ENCODE peak calls at places on chromosomes 7 and 10, in seven cellular contexts. F is tibial nerve, Q is SK-N-SH, E is right lobe of liver, C is OCI-LY7, K is left lung, G is body of pancreas. H is an unnamed sample.

GRCh38 chr7:66629659-66630058 is 978 bp downstream of the KCTD7 start:
- DNase-seq in F (no peak), Q (no peak), E (no peak), C (peak; percentile 37), K (no peak), G (no peak), H (no peak)

GRCh38 chr10:97726636-97727178 is 10.2 kb upstream of the ZFYVE27 start:
- DNase-seq in F (no peak), Q (no peak), E (no peak), C (no peak), K (no peak), G (peak; percentile 19), H (peak; percentile 66)

GRCh38 chr10:86556933-86557649 is 35.5 kb upstream of the WAPL start:
- DNase-seq in F (no peak), Q (no peak), E (no peak), C (no peak), K (no peak), G (no peak), H (no peak)

GRCh38 chr7:143408686-143409551 is at the start of gene EPHA1:
- DNase-seq in F (no peak), Q (no peak), E (peak; percentile 60), C (no peak), K (no peak), G (peak; percentile 86), H (peak; percentile 82)

GRCh38 chr7:83732305-83732704 is 83.4 kb upstream of the SEMA3E start:
- DNase-seq in F (no peak), Q (no peak), E (no peak), C (no peak), K (no peak), G (no peak), H (no peak)

GRCh38 chr7:148944935-148945934 is 61.1 kb upstream of the EZH2 start:
- DNase-seq in F (no peak), Q (no peak), E (no peak), C (no peak), K (no peak), G (no peak), H (no peak)

GRCh38 chr7:50509459-50509858 is 55.7 kb downstream of the DDC start:
- DNase-seq in F (no peak), Q (no peak), E (no peak), C (no peak), K (no peak), G (no peak), H (no peak)

GRCh38 chr7:74587435-74588126 is 69.9 kb upstream of the GTF2I start:
- DNase-seq in F (peak; percentile 90), Q (peak; percentile 87), E (peak; percentile 69), C (peak; percentile 54), K (peak; percentile 90), G (peak; percentile 69), H (peak; percentile 79)

GRCh38 chr10:125845617-125846016 is 22.3 kb downstream of the BCCIP start:
- DNase-seq in F (no peak), Q (no peak), E (no peak), C (no peak), K (peak; percentile 71), G (no peak), H (no peak)

GRCh38 chr10:89431977-89432376 is 17.6 kb downstream of the IFIT5 start:
- DNase-seq in F (no peak), Q (no peak), E (no peak), C (no peak), K (no peak), G (peak; percentile 31), H (no peak)

GRCh38 chr10:66671562-66671961 is 254.3 kb upstream of the LRRTM3 start:
- DNase-seq in F (no peak), Q (no peak), E (no peak), C (no peak), K (no peak), G (no peak), H (no peak)

GRCh38 chr10:43962346-43963191 is 313.9 kb upstream of the ZNF32 start:
- DNase-seq in F (no peak), Q (no peak), E (no peak), C (no peak), K (no peak), G (no peak), H (peak; percentile 16)

DNA sequence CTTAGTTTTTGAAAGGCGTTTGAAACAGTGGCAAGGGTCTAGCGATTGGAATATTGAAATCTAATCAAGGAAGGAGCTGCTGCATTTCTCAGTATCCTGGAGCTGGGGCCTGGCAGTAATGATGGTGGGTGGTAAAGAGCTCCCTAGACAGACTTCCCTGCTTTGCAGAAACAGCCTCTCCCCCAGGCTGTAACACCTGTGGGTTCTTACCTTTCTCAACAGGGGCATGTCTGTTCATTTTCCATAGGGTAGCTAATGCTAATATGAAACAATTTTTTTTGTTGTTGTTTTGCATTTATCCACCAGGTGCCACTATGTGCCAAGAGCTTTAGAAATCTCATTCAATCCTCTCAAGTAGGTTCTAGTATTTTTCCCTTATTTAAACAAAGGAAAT is 345.5 kb downstream of the REEP3 start:
- DNase-seq in F (no peak), Q (peak; percentile 37), E (no peak), C (peak; percentile 10), K (no peak), G (no peak), H (no peak)
- TF ChIP-seq CTCF in F (peak; percentile 11), Q (peak; percentile 49), E (no peak), C (peak; percentile 70), K (peak; percentile 16), G (peak; percentile 29), H (no peak)

GRCh38 chr7:26686448-26686981 is 177.9 kb downstream of the SKAP2 start:
- DNase-seq in F (no peak), Q (peak; percentile 17), E (peak; percentile 25), C (peak; percentile 45), K (no peak), G (peak; percentile 21), H (no peak)
- H3K4me1 ChIP-seq in F (peaks cover 44% of the 10 kb centered on the region), Q (peaks cover 5% of the 10 kb centered on the region), E (peaks cover 8% of the 10 kb centered on the region), C (peaks cover 12% of the 10 kb centered on the region), K (peaks cover 49% of the 10 kb centered on the region), G (no peaks in the 10 kb centered on the region), H (peaks cover 7% of the 10 kb centered on the region)

GRCh38 chr7:141976524-141977245 is 3.1 kb upstream of the TAS2R38 start:
- DNase-seq in F (no peak), Q (no peak), E (no peak), C (no peak), K (no peak), G (no peak), H (no peak)

GRCh38 chr7:141978351-141978750 is 4.8 kb upstream of the TAS2R38 start:
- DNase-seq in F (no peak), Q (no peak), E (no peak), C (no peak), K (no peak), G (no peak), H (no peak)

GRCh38 chr7:141974831-141975230 is 1.3 kb upstream of the TAS2R38 start:
- DNase-seq in F (no peak), Q (no peak), E (no peak), C (peak; percentile 59), K (no peak), G (peak; percentile 22), H (no peak)

GRCh38 chr7:141973673-141974072 is at the start of gene TAS2R38:
- DNase-seq in F (no peak), Q (no peak), E (no peak), C (no peak), K (no peak), G (no peak), H (no peak)

GRCh38 chr7:141975806-141976523 is 2.4 kb upstream of the TAS2R38 start:
- DNase-seq in F (peak; percentile 40), Q (peak; percentile 81), E (peak; percentile 83), C (peak; percentile 71), K (peak; percentile 93), G (peak; percentile 83), H (peak; percentile 89)
- TF ChIP-seq CTCF in F (peak; percentile 62), Q (peak; percentile 100), E (peak; percentile 90), C (peak; percentile 99), K (peak; percentile 83), G (peak; percentile 90), H (peak; percentile 77)

GRCh38 chr10:104300736-104301292 is 31.8 kb downstream of the GSTO2 start:
- DNase-seq in F (no peak), Q (peak; percentile 83), E (peak; percentile 44), C (peak; percentile 58), K (no peak), G (peak; percentile 81), H (no peak)

GRCh38 chr10:104304927-104305326 is 33.3 kb downstream of the ITPRIP start:
- DNase-seq in F (no peak), Q (no peak), E (no peak), C (no peak), K (no peak), G (no peak), H (no peak)

GRCh38 chr10:104304346-104304745 is 33.9 kb downstream of the ITPRIP start:
- DNase-seq in F (no peak), Q (no peak), E (no peak), C (no peak), K (no peak), G (no peak), H (no peak)

GRCh38 chr10:104301907-104302690 is 33.1 kb downstream of the GSTO2 start:
- DNase-seq in F (no peak), Q (no peak), E (no peak), C (no peak), K (no peak), G (no peak), H (no peak)

DNA sequence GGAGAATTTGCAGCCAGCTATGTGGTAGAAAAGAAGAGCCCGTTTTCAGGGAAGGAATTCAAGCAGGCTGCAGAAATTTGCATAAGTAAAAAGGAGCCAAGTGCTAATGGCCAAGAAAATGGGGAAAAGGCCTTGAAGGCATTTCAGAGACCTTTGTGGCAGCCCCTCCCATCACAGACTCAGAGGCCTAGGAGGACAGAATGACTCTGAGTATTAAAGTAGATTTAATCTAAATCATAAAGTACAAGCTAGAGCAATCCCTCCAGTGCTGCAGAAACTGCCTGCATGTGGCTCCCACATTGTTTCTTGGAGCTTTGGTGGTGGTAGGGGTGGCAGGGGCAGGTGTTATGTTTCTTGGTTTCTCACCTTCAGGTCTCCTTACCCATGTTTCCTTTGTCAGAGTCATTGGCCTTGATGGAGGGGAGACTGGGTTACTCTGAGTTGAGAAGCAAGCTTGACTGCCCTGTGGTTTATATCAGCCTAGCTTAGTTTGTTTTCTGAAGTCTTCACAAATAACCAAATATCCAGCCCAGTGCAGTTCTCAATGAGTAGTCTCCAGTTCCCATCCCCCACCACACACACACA is 34.6 kb downstream of the ITPRIP start:
- DNase-seq in F (no peak), Q (no peak), E (no peak), C (no peak), K (no peak), G (no peak), H (no peak)
- H3K4me1 ChIP-seq in F (peaks cover 49% of the 10 kb centered on the region), Q (peaks cover 36% of the 10 kb centered on the region), E (peaks cover 9% of the 10 kb centered on the region), C (peaks cover 16% of the 10 kb centered on the region), K (peaks cover 45% of the 10 kb centered on the region), G (peaks cover 17% of the 10 kb centered on the region), H (peaks cover 6% of the 10 kb centered on the region)

DNA sequence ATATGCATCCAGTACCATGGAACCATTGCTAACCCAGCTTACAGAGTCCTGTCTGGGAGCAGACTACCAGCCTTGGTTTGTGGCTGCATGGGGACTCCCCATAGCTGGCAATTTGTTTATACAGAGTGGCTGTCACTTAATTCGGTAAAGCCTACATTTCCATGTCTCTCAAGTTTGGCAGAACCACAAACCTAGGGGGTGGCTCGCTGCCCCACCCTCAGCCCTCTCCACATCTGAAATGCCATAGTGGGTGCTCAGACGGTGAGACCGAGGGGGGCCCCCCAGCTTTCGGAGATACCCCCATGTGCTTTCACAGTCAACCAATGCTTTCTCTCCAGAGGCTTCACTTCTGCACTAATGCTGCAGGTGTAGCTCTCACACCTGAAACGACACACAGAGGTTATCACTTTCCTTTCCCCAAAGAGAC is 75.5 kb upstream of the KAT6B start:
- DNase-seq in F (no peak), Q (no peak), E (no peak), C (no peak), K (no peak), G (no peak), H (no peak)
- TF ChIP-seq CTCF in F (no peak), Q (no peak), E (no peak), C (no peak), K (no peak), G (no peak), H (no peak)

GRCh38 chr7:71824356-71824755 is 587.8 kb downstream of the CALN1 start:
- DNase-seq in F (no peak), Q (no peak), E (no peak), C (no peak), K (no peak), G (peak; percentile 33), H (no peak)
- H3K4me1 ChIP-seq in F (no peaks in the 10 kb centered on the region), Q (no peaks in the 10 kb centered on the region), E (no peaks in the 10 kb centered on the region), C (no peaks in the 10 kb centered on the region), K (no peaks in the 10 kb centered on the region), G (no peaks in the 10 kb centered on the region), H (no peaks in the 10 kb centered on the region)